ENCODE peak calls at places on chromosomes 4 and X, in eight cellular contexts. One of them, this sample, is unnamed.

GRCh38 chrX:39020051-39020669 is 218.9 kb downstream of the MID1IP1 start:
- DNase-seq in IMR-90: no peak
- DNase-seq in small intestine: peak; percentile 63
- DNase-seq in fibroblast of lung: no peak
- DNase-seq in GM12878: no peak
- DNase-seq in CD8-positive, alpha-beta T cell: no peak
- DNase-seq in aorta: no peak
- DNase-seq in cardiac muscle cell: no peak
- DNase-seq in this sample: no peak

GRCh38 chr4:113996599-113997177 is 17.2 kb upstream of the ARSJ start:
- DNase-seq in IMR-90: peak; percentile 64
- DNase-seq in aorta: no peak
- DNase-seq in GM12878: no peak
- DNase-seq in CD8-positive, alpha-beta T cell: no peak
- DNase-seq in fibroblast of lung: no peak
- DNase-seq in cardiac muscle cell: no peak
- DNase-seq in small intestine: no peak
- DNase-seq in this sample: no peak

GRCh38 chr4:150867148-150867547 is 147.9 kb downstream of the LRBA start:
- DNase-seq in cardiac muscle cell: peak; percentile 86
- DNase-seq in IMR-90: peak; percentile 81
- DNase-seq in CD8-positive, alpha-beta T cell: no peak
- DNase-seq in aorta: no peak
- DNase-seq in GM12878: peak; percentile 41
- DNase-seq in fibroblast of lung: peak; percentile 86
- DNase-seq in small intestine: peak; percentile 86
- DNase-seq in this sample: peak; percentile 54

GRCh38 chr4:13866881-13867280 is 239.4 kb upstream of the BOD1L1 start:
- DNase-seq in small intestine: no peak
- DNase-seq in fibroblast of lung: no peak
- DNase-seq in aorta: no peak
- DNase-seq in cardiac muscle cell: no peak
- DNase-seq in CD8-positive, alpha-beta T cell: no peak
- DNase-seq in GM12878: no peak
- DNase-seq in IMR-90: peak; percentile 32
- DNase-seq in this sample: no peak

GRCh38 chrX:130738638-130739195 is 164.3 kb downstream of the ENOX2 start:
- DNase-seq in GM12878: no peak
- DNase-seq in aorta: no peak
- DNase-seq in fibroblast of lung: no peak
- DNase-seq in IMR-90: no peak
- DNase-seq in CD8-positive, alpha-beta T cell: no peak
- DNase-seq in cardiac muscle cell: no peak
- DNase-seq in small intestine: no peak
- DNase-seq in this sample: peak; percentile 9

GRCh38 chr4:4541040-4541631 is 712 bp downstream of the STX18 start:
- DNase-seq in small intestine: peak; percentile 71
- DNase-seq in fibroblast of lung: peak; percentile 58
- DNase-seq in IMR-90: peak; percentile 65
- DNase-seq in cardiac muscle cell: peak; percentile 63
- DNase-seq in GM12878: peak; percentile 36
- DNase-seq in aorta: peak; percentile 58
- DNase-seq in CD8-positive, alpha-beta T cell: no peak
- DNase-seq in this sample: no peak

GRCh38 chr4:8559524-8560264 is 20.5 kb upstream of the GPR78 start:
- DNase-seq in fibroblast of lung: no peak
- DNase-seq in CD8-positive, alpha-beta T cell: no peak
- DNase-seq in aorta: no peak
- DNase-seq in small intestine: no peak
- DNase-seq in GM12878: no peak
- DNase-seq in IMR-90: no peak
- DNase-seq in cardiac muscle cell: no peak
- DNase-seq in this sample: no peak

GRCh38 chr4:102405706-102406510 is 60.6 kb upstream of the SLC39A8 start:
- DNase-seq in GM12878: no peak
- DNase-seq in CD8-positive, alpha-beta T cell: no peak
- DNase-seq in IMR-90: no peak
- DNase-seq in small intestine: no peak
- DNase-seq in fibroblast of lung: no peak
- DNase-seq in cardiac muscle cell: no peak
- DNase-seq in aorta: no peak
- DNase-seq in this sample: no peak

GRCh38 chr4:185626798-185627197 is 91.5 kb upstream of the PDLIM3 start:
- DNase-seq in IMR-90: no peak
- DNase-seq in small intestine: no peak
- DNase-seq in cardiac muscle cell: no peak
- DNase-seq in aorta: no peak
- DNase-seq in fibroblast of lung: no peak
- DNase-seq in GM12878: no peak
- DNase-seq in CD8-positive, alpha-beta T cell: no peak
- DNase-seq in this sample: no peak

DNA sequence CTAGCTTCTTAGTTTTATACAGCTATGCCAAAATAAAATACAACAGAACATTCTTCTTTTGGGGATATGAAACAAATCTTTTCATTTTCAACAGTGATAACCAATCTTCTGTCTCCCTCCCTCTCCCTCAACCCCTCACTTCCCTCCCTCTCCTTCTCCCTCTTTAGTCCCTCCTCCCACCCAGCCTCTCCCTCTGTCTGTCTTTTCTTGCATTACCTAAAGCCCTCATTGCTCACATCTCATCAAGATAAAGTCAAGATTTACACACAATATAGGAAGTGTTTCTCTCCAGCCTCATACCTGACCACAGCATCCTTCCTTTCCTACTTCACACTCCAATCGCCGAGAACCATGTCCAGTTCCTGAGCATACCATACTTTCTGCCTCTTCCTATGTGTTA is 190.3 kb downstream of the SHROOM3 start:
- DNase-seq in small intestine: no peak
- DNase-seq in CD8-positive, alpha-beta T cell: no peak
- DNase-seq in aorta: no peak
- DNase-seq in fibroblast of lung: no peak
- DNase-seq in IMR-90: no peak
- DNase-seq in GM12878: no peak
- DNase-seq in cardiac muscle cell: no peak
- DNase-seq in this sample: no peak
- H3K27ac ChIP-seq in small intestine: no peak overlapping the region
- H3K27ac ChIP-seq in CD8-positive, alpha-beta T cell: no peak overlapping the region
- H3K27ac ChIP-seq in aorta: peak overlapping the region; percentile 99
- H3K27ac ChIP-seq in fibroblast of lung: peak overlapping the region; percentile 90
- H3K27ac ChIP-seq in IMR-90: peak overlapping the region; percentile 42
- H3K27ac ChIP-seq in GM12878: no peak overlapping the region
- H3K27ac ChIP-seq in cardiac muscle cell: no peak overlapping the region
- H3K27ac ChIP-seq in this sample: no peak overlapping the region

GRCh38 chr4:38762560-38762959 is 20.2 kb downstream of the TLR10 start:
- DNase-seq in IMR-90: no peak
- DNase-seq in small intestine: no peak
- DNase-seq in CD8-positive, alpha-beta T cell: no peak
- DNase-seq in aorta: no peak
- DNase-seq in GM12878: no peak
- DNase-seq in cardiac muscle cell: no peak
- DNase-seq in fibroblast of lung: no peak
- DNase-seq in this sample: no peak
- H3K4me1 ChIP-seq in IMR-90: no peaks in the 10 kb centered on the region
- H3K4me1 ChIP-seq in small intestine: no peaks in the 10 kb centered on the region
- H3K4me1 ChIP-seq in CD8-positive, alpha-beta T cell: no peaks in the 10 kb centered on the region
- H3K4me1 ChIP-seq in aorta: no peaks in the 10 kb centered on the region
- H3K4me1 ChIP-seq in GM12878: peaks cover 43% of the 10 kb centered on the region
- H3K4me1 ChIP-seq in cardiac muscle cell: no peaks in the 10 kb centered on the region
- H3K4me1 ChIP-seq in fibroblast of lung: peaks cover 3% of the 10 kb centered on the region
- H3K4me1 ChIP-seq in this sample: no peaks in the 10 kb centered on the region

GRCh38 chr4:36082817-36083216 is 161.5 kb downstream of the ARAP2 start:
- DNase-seq in fibroblast of lung: no peak
- DNase-seq in cardiac muscle cell: no peak
- DNase-seq in GM12878: no peak
- DNase-seq in small intestine: no peak
- DNase-seq in CD8-positive, alpha-beta T cell: no peak
- DNase-seq in aorta: no peak
- DNase-seq in IMR-90: no peak
- DNase-seq in this sample: no peak
- H3K27me3 ChIP-seq in fibroblast of lung: no peaks in the 10 kb centered on the region
- H3K27me3 ChIP-seq in cardiac muscle cell: no peaks in the 10 kb centered on the region
- H3K27me3 ChIP-seq in GM12878: no peaks in the 10 kb centered on the region
- H3K27me3 ChIP-seq in small intestine: no peaks in the 10 kb centered on the region
- H3K27me3 ChIP-seq in CD8-positive, alpha-beta T cell: no peaks in the 10 kb centered on the region
- H3K27me3 ChIP-seq in aorta: no peaks in the 10 kb centered on the region
- H3K27me3 ChIP-seq in IMR-90: no peaks in the 10 kb centered on the region
- H3K27me3 ChIP-seq in this sample: no peaks in the 10 kb centered on the region

GRCh38 chr4:77190053-77190452 is 33.0 kb downstream of the CCNG2 start:
- DNase-seq in IMR-90: peak; percentile 6
- DNase-seq in small intestine: no peak
- DNase-seq in aorta: no peak
- DNase-seq in GM12878: no peak
- DNase-seq in cardiac muscle cell: no peak
- DNase-seq in fibroblast of lung: no peak
- DNase-seq in CD8-positive, alpha-beta T cell: no peak
- DNase-seq in this sample: no peak
- H3K27ac ChIP-seq in IMR-90: no peak overlapping the region
- H3K27ac ChIP-seq in small intestine: no peak overlapping the region
- H3K27ac ChIP-seq in aorta: no peak overlapping the region
- H3K27ac ChIP-seq in GM12878: no peak overlapping the region
- H3K27ac ChIP-seq in cardiac muscle cell: no peak overlapping the region
- H3K27ac ChIP-seq in fibroblast of lung: no peak overlapping the region
- H3K27ac ChIP-seq in CD8-positive, alpha-beta T cell: no peak overlapping the region
- H3K27ac ChIP-seq in this sample: no peak overlapping the region

GRCh38 chrX:12711435-12712040 is 79.7 kb upstream of the PRPS2 start:
- DNase-seq in GM12878: no peak
- DNase-seq in fibroblast of lung: no peak
- DNase-seq in IMR-90: no peak
- DNase-seq in aorta: no peak
- DNase-seq in cardiac muscle cell: no peak
- DNase-seq in small intestine: no peak
- DNase-seq in CD8-positive, alpha-beta T cell: no peak
- DNase-seq in this sample: no peak
- H3K4me1 ChIP-seq in GM12878: no peaks in the 10 kb centered on the region
- H3K4me1 ChIP-seq in fibroblast of lung: no peaks in the 10 kb centered on the region
- H3K4me1 ChIP-seq in IMR-90: no peaks in the 10 kb centered on the region
- H3K4me1 ChIP-seq in aorta: no peaks in the 10 kb centered on the region
- H3K4me1 ChIP-seq in cardiac muscle cell: no peaks in the 10 kb centered on the region
- H3K4me1 ChIP-seq in small intestine: no peaks in the 10 kb centered on the region
- H3K4me1 ChIP-seq in CD8-positive, alpha-beta T cell: no peaks in the 10 kb centered on the region
- H3K4me1 ChIP-seq in this sample: no peaks in the 10 kb centered on the region

GRCh38 chr4:2064276-2064991 is 5.3 kb downstream of the NAT8L start:
- DNase-seq in small intestine: peak; percentile 64
- DNase-seq in fibroblast of lung: no peak
- DNase-seq in IMR-90: no peak
- DNase-seq in CD8-positive, alpha-beta T cell: no peak
- DNase-seq in GM12878: no peak
- DNase-seq in cardiac muscle cell: no peak
- DNase-seq in aorta: peak; percentile 37
- DNase-seq in this sample: no peak

GRCh38 chr4:2062808-2063524 is 3.8 kb downstream of the NAT8L start:
- DNase-seq in aorta: peak; percentile 35
- DNase-seq in cardiac muscle cell: no peak
- DNase-seq in small intestine: no peak
- DNase-seq in CD8-positive, alpha-beta T cell: no peak
- DNase-seq in GM12878: no peak
- DNase-seq in IMR-90: no peak
- DNase-seq in fibroblast of lung: no peak
- DNase-seq in this sample: no peak

GRCh38 chr4:2062168-2062807 is 3.2 kb downstream of the NAT8L start:
- DNase-seq in CD8-positive, alpha-beta T cell: no peak
- DNase-seq in small intestine: no peak
- DNase-seq in aorta: no peak
- DNase-seq in fibroblast of lung: no peak
- DNase-seq in IMR-90: no peak
- DNase-seq in GM12878: no peak
- DNase-seq in cardiac muscle cell: no peak
- DNase-seq in this sample: no peak

GRCh38 chr4:2065106-2065930 is 6.2 kb downstream of the NAT8L start:
- DNase-seq in fibroblast of lung: no peak
- DNase-seq in aorta: no peak
- DNase-seq in IMR-90: no peak
- DNase-seq in small intestine: no peak
- DNase-seq in CD8-positive, alpha-beta T cell: no peak
- DNase-seq in cardiac muscle cell: no peak
- DNase-seq in GM12878: no peak
- DNase-seq in this sample: no peak

GRCh38 chr4:2063557-2064275 is 4.6 kb downstream of the NAT8L start:
- DNase-seq in small intestine: no peak
- DNase-seq in aorta: peak; percentile 32
- DNase-seq in cardiac muscle cell: no peak
- DNase-seq in GM12878: no peak
- DNase-seq in CD8-positive, alpha-beta T cell: no peak
- DNase-seq in IMR-90: no peak
- DNase-seq in fibroblast of lung: no peak
- DNase-seq in this sample: no peak
- H3K27me3 ChIP-seq in small intestine: peaks cover 5% of the 10 kb centered on the region
- H3K27me3 ChIP-seq in aorta: no peaks in the 10 kb centered on the region
- H3K27me3 ChIP-seq in cardiac muscle cell: peaks cover 3% of the 10 kb centered on the region
- H3K27me3 ChIP-seq in GM12878: no peaks in the 10 kb centered on the region
- H3K27me3 ChIP-seq in CD8-positive, alpha-beta T cell: no peaks in the 10 kb centered on the region
- H3K27me3 ChIP-seq in IMR-90: peaks cover 25% of the 10 kb centered on the region
- H3K27me3 ChIP-seq in fibroblast of lung: peaks cover 7% of the 10 kb centered on the region
- H3K27me3 ChIP-seq in this sample: peaks cover 8% of the 10 kb centered on the region

DNA sequence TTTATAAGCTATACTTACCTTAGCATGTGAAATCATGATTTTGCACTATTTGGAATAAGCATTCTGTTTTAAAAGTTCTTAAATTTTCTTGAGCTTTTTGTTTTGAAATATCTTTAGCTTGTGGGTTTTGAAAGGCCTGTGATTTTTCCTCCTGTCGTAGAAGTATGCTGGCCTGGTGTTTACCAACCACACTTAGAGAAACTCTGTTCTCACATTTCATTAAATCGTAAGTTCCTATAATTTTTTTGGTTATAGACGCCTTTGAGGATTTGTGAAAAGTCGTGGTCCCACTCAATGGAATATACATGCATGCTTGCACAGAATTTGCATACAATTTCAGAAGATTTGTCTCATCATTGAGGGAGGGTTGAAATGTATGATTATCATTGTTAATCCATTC is 63.6 kb downstream of the PDLIM5 start:
- DNase-seq in small intestine: no peak
- DNase-seq in IMR-90: no peak
- DNase-seq in CD8-positive, alpha-beta T cell: no peak
- DNase-seq in aorta: no peak
- DNase-seq in fibroblast of lung: no peak
- DNase-seq in cardiac muscle cell: peak; percentile 48
- DNase-seq in GM12878: no peak
- DNase-seq in this sample: no peak
- H3K27ac ChIP-seq in small intestine: no peak overlapping the region
- H3K27ac ChIP-seq in IMR-90: peak overlapping the region; percentile 21
- H3K27ac ChIP-seq in CD8-positive, alpha-beta T cell: no peak overlapping the region
- H3K27ac ChIP-seq in aorta: no peak overlapping the region
- H3K27ac ChIP-seq in fibroblast of lung: peak overlapping the region; percentile 6
- H3K27ac ChIP-seq in cardiac muscle cell: peak overlapping the region; percentile 81
- H3K27ac ChIP-seq in GM12878: no peak overlapping the region
- H3K27ac ChIP-seq in this sample: no peak overlapping the region